ENCODE peak calls at places on chromosomes 7 and 10, in six cellular contexts. One of them, this sample, is unnamed.

GRCh38 chr10:129096340-129096984 is 370.6 kb upstream of the MGMT start:
- DNase-seq in GM23338: no peak
- DNase-seq in neural progenitor cell: no peak
- DNase-seq in cardiac fibroblast: peak; percentile 99
- DNase-seq in pancreas: no peak
- DNase-seq in CD8-positive, alpha-beta T cell: no peak
- DNase-seq in this sample: peak; percentile 28

GRCh38 chr10:117647306-117647705 is 104.8 kb downstream of the EMX2 start:
- DNase-seq in cardiac fibroblast: peak; percentile 6
- DNase-seq in neural progenitor cell: no peak
- DNase-seq in pancreas: no peak
- DNase-seq in CD8-positive, alpha-beta T cell: no peak
- DNase-seq in GM23338: no peak
- DNase-seq in this sample: no peak

GRCh38 chr7:158388072-158388471 is 199.6 kb downstream of the PTPRN2 start:
- DNase-seq in cardiac fibroblast: no peak
- DNase-seq in pancreas: no peak
- DNase-seq in CD8-positive, alpha-beta T cell: no peak
- DNase-seq in GM23338: no peak
- DNase-seq in neural progenitor cell: no peak
- DNase-seq in this sample: no peak

GRCh38 chr10:119370972-119371703 is 163.8 kb downstream of the GRK5 start:
- DNase-seq in pancreas: no peak
- DNase-seq in CD8-positive, alpha-beta T cell: no peak
- DNase-seq in GM23338: no peak
- DNase-seq in cardiac fibroblast: peak; percentile 87
- DNase-seq in neural progenitor cell: no peak
- DNase-seq in this sample: peak; percentile 82

GRCh38 chr7:3879337-3880054 is 578.4 kb downstream of the SDK1 start:
- DNase-seq in cardiac fibroblast: no peak
- DNase-seq in CD8-positive, alpha-beta T cell: no peak
- DNase-seq in GM23338: no peak
- DNase-seq in pancreas: no peak
- DNase-seq in neural progenitor cell: no peak
- DNase-seq in this sample: peak; percentile 27

GRCh38 chr7:81158189-81158588 is 239.3 kb upstream of the SEMA3C start:
- DNase-seq in cardiac fibroblast: no peak
- DNase-seq in CD8-positive, alpha-beta T cell: no peak
- DNase-seq in GM23338: no peak
- DNase-seq in pancreas: no peak
- DNase-seq in neural progenitor cell: peak; percentile 80
- DNase-seq in this sample: no peak

GRCh38 chr7:36128448-36129047 is 24.5 kb upstream of the EEPD1 start:
- DNase-seq in pancreas: peak; percentile 93
- DNase-seq in cardiac fibroblast: peak; percentile 88
- DNase-seq in neural progenitor cell: no peak
- DNase-seq in GM23338: peak; percentile 59
- DNase-seq in CD8-positive, alpha-beta T cell: no peak
- DNase-seq in this sample: peak; percentile 80

GRCh38 chr7:48105045-48105444 is 16.0 kb downstream of the UPP1 start:
- DNase-seq in GM23338: no peak
- DNase-seq in cardiac fibroblast: no peak
- DNase-seq in pancreas: no peak
- DNase-seq in CD8-positive, alpha-beta T cell: no peak
- DNase-seq in neural progenitor cell: no peak
- DNase-seq in this sample: no peak

GRCh38 chr10:132962623-132963429 is 20.5 kb upstream of the CFAP46 start:
- DNase-seq in cardiac fibroblast: peak; percentile 25
- DNase-seq in neural progenitor cell: no peak
- DNase-seq in pancreas: no peak
- DNase-seq in CD8-positive, alpha-beta T cell: no peak
- DNase-seq in GM23338: no peak
- DNase-seq in this sample: no peak

GRCh38 chr10:30847199-30847598 is 184.5 kb downstream of the ZNF438 start:
- DNase-seq in CD8-positive, alpha-beta T cell: no peak
- DNase-seq in cardiac fibroblast: no peak
- DNase-seq in neural progenitor cell: no peak
- DNase-seq in pancreas: no peak
- DNase-seq in GM23338: no peak
- DNase-seq in this sample: no peak

GRCh38 chr7:37015353-37016034 is 291.2 kb upstream of the AOAH start:
- DNase-seq in pancreas: no peak
- DNase-seq in GM23338: no peak
- DNase-seq in CD8-positive, alpha-beta T cell: no peak
- DNase-seq in neural progenitor cell: no peak
- DNase-seq in cardiac fibroblast: no peak
- DNase-seq in this sample: no peak

GRCh38 chr10:101856626-101857025 is 13.0 kb upstream of the KCNIP2 start:
- DNase-seq in GM23338: no peak
- DNase-seq in CD8-positive, alpha-beta T cell: no peak
- DNase-seq in neural progenitor cell: no peak
- DNase-seq in pancreas: no peak
- DNase-seq in cardiac fibroblast: peak; percentile 45
- DNase-seq in this sample: no peak

GRCh38 chr7:46626261-46627037 is 705.4 kb upstream of the IGFBP3 start:
- DNase-seq in neural progenitor cell: no peak
- DNase-seq in CD8-positive, alpha-beta T cell: no peak
- DNase-seq in cardiac fibroblast: no peak
- DNase-seq in GM23338: peak; percentile 16
- DNase-seq in pancreas: no peak
- DNase-seq in this sample: no peak

GRCh38 chr7:79050592-79050991 is 402.9 kb downstream of the MAGI2 start:
- DNase-seq in neural progenitor cell: no peak
- DNase-seq in CD8-positive, alpha-beta T cell: no peak
- DNase-seq in GM23338: no peak
- DNase-seq in cardiac fibroblast: peak; percentile 44
- DNase-seq in pancreas: no peak
- DNase-seq in this sample: no peak

GRCh38 chr7:115191506-115191905 is 269.6 kb downstream of the MDFIC start:
- DNase-seq in CD8-positive, alpha-beta T cell: no peak
- DNase-seq in pancreas: no peak
- DNase-seq in GM23338: no peak
- DNase-seq in neural progenitor cell: no peak
- DNase-seq in cardiac fibroblast: no peak
- DNase-seq in this sample: no peak

GRCh38 chr7:140672382-140673062 is at the start of gene ADCK2:
- DNase-seq in cardiac fibroblast: peak; percentile 17
- DNase-seq in CD8-positive, alpha-beta T cell: peak; percentile 48
- DNase-seq in GM23338: peak; percentile 84
- DNase-seq in neural progenitor cell: peak; percentile 67
- DNase-seq in pancreas: peak; percentile 65
- DNase-seq in this sample: peak; percentile 64

GRCh38 chr7:23242935-23243334 is 3.6 kb upstream of the GPNMB start:
- DNase-seq in neural progenitor cell: no peak
- DNase-seq in pancreas: no peak
- DNase-seq in cardiac fibroblast: no peak
- DNase-seq in GM23338: no peak
- DNase-seq in CD8-positive, alpha-beta T cell: no peak
- DNase-seq in this sample: no peak
- H3K4me3 ChIP-seq in neural progenitor cell: no peak overlapping the region
- H3K4me3 ChIP-seq in pancreas: no peak overlapping the region
- H3K4me3 ChIP-seq in cardiac fibroblast: no peak overlapping the region
- H3K4me3 ChIP-seq in GM23338: no peak overlapping the region
- H3K4me3 ChIP-seq in CD8-positive, alpha-beta T cell: no peak overlapping the region
- H3K4me3 ChIP-seq in this sample: no peak overlapping the region

DNA sequence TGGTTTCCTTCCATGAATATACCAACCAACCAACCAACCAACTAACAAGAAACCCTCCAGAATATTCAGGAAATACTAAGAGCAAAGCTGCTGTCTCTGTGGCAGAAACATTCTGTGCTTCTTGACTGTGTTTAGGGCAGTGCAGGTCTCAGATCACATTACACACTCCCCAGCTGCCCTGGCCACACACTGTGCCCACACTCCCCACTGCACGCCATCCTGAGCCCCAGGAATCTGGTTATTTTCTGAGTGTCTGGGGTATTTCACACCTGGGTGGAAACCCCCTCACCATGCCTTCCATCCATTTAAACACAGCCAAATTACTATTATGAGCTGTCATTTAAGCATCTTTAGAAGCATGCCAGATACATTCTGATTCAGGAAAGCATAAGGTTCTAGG is 183.7 kb upstream of the ANK3 start:
- DNase-seq in CD8-positive, alpha-beta T cell: no peak
- DNase-seq in GM23338: no peak
- DNase-seq in neural progenitor cell: peak; percentile 21
- DNase-seq in cardiac fibroblast: no peak
- DNase-seq in pancreas: no peak
- DNase-seq in this sample: no peak
- H3K4me3 ChIP-seq in CD8-positive, alpha-beta T cell: no peak overlapping the region
- H3K4me3 ChIP-seq in GM23338: peak overlapping the region; percentile 15
- H3K4me3 ChIP-seq in neural progenitor cell: peak overlapping the region; percentile 39
- H3K4me3 ChIP-seq in cardiac fibroblast: no peak overlapping the region
- H3K4me3 ChIP-seq in pancreas: no peak overlapping the region
- H3K4me3 ChIP-seq in this sample: peak overlapping the region; percentile 63

GRCh38 chr7:27110163-27110976 is 7.9 kb upstream of the HOXA2 start:
- DNase-seq in CD8-positive, alpha-beta T cell: no peak
- DNase-seq in neural progenitor cell: peak; percentile 67
- DNase-seq in cardiac fibroblast: peak; percentile 64
- DNase-seq in pancreas: no peak
- DNase-seq in GM23338: peak; percentile 74
- DNase-seq in this sample: no peak
- H3K4me3 ChIP-seq in CD8-positive, alpha-beta T cell: no peak overlapping the region
- H3K4me3 ChIP-seq in neural progenitor cell: peak overlapping the region; percentile 8
- H3K4me3 ChIP-seq in cardiac fibroblast: no peak overlapping the region
- H3K4me3 ChIP-seq in pancreas: no peak overlapping the region
- H3K4me3 ChIP-seq in GM23338: peak overlapping the region; percentile 47
- H3K4me3 ChIP-seq in this sample: no peak overlapping the region

DNA sequence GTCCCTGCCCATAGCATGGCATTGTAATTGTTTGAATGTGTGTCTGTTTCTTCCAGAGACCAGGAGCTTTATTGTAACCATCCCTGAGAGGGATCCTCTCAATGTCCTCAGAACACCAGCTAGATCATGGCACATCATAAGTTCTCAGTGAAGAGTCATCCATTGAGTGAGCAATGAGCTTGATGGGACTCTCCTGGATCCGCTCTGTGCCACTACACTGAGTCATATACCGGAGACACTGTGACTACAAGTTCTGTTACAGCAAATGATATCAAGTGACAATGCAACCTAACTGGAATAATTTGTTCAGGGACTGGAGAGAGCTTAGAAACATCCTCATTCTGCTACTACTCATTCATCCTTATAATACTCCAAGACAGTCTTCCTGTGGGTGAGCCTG is 25.1 kb downstream of the MRPS24 start:
- DNase-seq in cardiac fibroblast: no peak
- DNase-seq in neural progenitor cell: no peak
- DNase-seq in GM23338: no peak
- DNase-seq in CD8-positive, alpha-beta T cell: no peak
- DNase-seq in pancreas: no peak
- DNase-seq in this sample: no peak
- H3K4me3 ChIP-seq in cardiac fibroblast: no peak overlapping the region
- H3K4me3 ChIP-seq in neural progenitor cell: no peak overlapping the region
- H3K4me3 ChIP-seq in GM23338: no peak overlapping the region
- H3K4me3 ChIP-seq in CD8-positive, alpha-beta T cell: no peak overlapping the region
- H3K4me3 ChIP-seq in pancreas: no peak overlapping the region
- H3K4me3 ChIP-seq in this sample: no peak overlapping the region

GRCh38 chr10:47050618-47051455 is 139.6 kb downstream of the PTPN20 start:
- DNase-seq in cardiac fibroblast: peak; percentile 5
- DNase-seq in GM23338: no peak
- DNase-seq in neural progenitor cell: no peak
- DNase-seq in pancreas: no peak
- DNase-seq in CD8-positive, alpha-beta T cell: no peak
- DNase-seq in this sample: no peak
- H3K4me3 ChIP-seq in cardiac fibroblast: no peak overlapping the region
- H3K4me3 ChIP-seq in GM23338: no peak overlapping the region
- H3K4me3 ChIP-seq in neural progenitor cell: no peak overlapping the region
- H3K4me3 ChIP-seq in pancreas: no peak overlapping the region
- H3K4me3 ChIP-seq in CD8-positive, alpha-beta T cell: no peak overlapping the region
- H3K4me3 ChIP-seq in this sample: no peak overlapping the region

GRCh38 chr10:42753126-42753506 is 29.5 kb upstream of the BMS1 start:
- DNase-seq in neural progenitor cell: peak; percentile 86
- DNase-seq in CD8-positive, alpha-beta T cell: peak; percentile 49
- DNase-seq in GM23338: peak; percentile 91
- DNase-seq in cardiac fibroblast: peak; percentile 77
- DNase-seq in pancreas: peak; percentile 89
- DNase-seq in this sample: peak; percentile 77
- H3K4me3 ChIP-seq in neural progenitor cell: peak overlapping the region; percentile 51
- H3K4me3 ChIP-seq in CD8-positive, alpha-beta T cell: peak overlapping the region; percentile 71
- H3K4me3 ChIP-seq in GM23338: peak overlapping the region; percentile 74
- H3K4me3 ChIP-seq in cardiac fibroblast: peak overlapping the region; percentile 45
- H3K4me3 ChIP-seq in pancreas: peak overlapping the region; percentile 74
- H3K4me3 ChIP-seq in this sample: peak overlapping the region; percentile 72

DNA sequence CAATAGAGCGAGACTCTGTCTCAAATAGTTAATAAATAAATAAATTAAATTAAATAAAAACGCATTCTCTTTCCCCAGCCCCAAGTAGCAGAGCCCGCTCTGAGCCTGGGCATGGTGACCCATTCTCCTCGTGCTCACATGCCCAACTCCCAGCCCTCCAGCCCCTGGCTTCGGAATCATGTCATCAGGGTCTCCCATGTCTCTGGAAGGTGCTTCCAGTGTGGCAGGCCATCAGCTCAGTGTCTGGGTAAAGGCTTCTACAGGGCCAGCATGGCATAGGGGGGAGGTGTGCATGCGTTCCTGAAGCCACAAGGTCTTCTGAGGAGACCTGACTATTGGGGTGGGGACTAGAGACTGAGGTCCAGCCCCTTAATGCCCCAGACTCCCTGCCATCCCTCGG is 72.8 kb downstream of the ALOX5 start:
- DNase-seq in CD8-positive, alpha-beta T cell: no peak
- DNase-seq in GM23338: no peak
- DNase-seq in pancreas: no peak
- DNase-seq in cardiac fibroblast: no peak
- DNase-seq in neural progenitor cell: no peak
- DNase-seq in this sample: no peak
- H3K4me3 ChIP-seq in CD8-positive, alpha-beta T cell: no peak overlapping the region
- H3K4me3 ChIP-seq in GM23338: no peak overlapping the region
- H3K4me3 ChIP-seq in pancreas: no peak overlapping the region
- H3K4me3 ChIP-seq in cardiac fibroblast: no peak overlapping the region
- H3K4me3 ChIP-seq in neural progenitor cell: no peak overlapping the region
- H3K4me3 ChIP-seq in this sample: no peak overlapping the region

GRCh38 chr10:47383254-47384147 is 592 bp downstream of the ZNF488 start:
- DNase-seq in GM23338: peak; percentile 88
- DNase-seq in cardiac fibroblast: no peak
- DNase-seq in neural progenitor cell: peak; percentile 23
- DNase-seq in CD8-positive, alpha-beta T cell: no peak
- DNase-seq in pancreas: no peak
- DNase-seq in this sample: no peak
- H3K4me3 ChIP-seq in GM23338: peak overlapping the region; percentile 70
- H3K4me3 ChIP-seq in cardiac fibroblast: peak overlapping the region; percentile 60
- H3K4me3 ChIP-seq in neural progenitor cell: peak overlapping the region; percentile 68
- H3K4me3 ChIP-seq in CD8-positive, alpha-beta T cell: peak overlapping the region; percentile 73
- H3K4me3 ChIP-seq in pancreas: peak overlapping the region; percentile 93
- H3K4me3 ChIP-seq in this sample: peak overlapping the region; percentile 91